ENCODE peak calls at places on chromosome 1, in seven cellular contexts. P is nucleus accumbens; J is right atrium auricular region; O is activated CD8-positive, alpha-beta memory T cell treated with anti-CD3 and anti-CD28 coated beads, Interleukin-2, amount 50 U/mL, for 48 hours; C is HuH-7.5; T is naive thymus-derived CD4-positive, alpha-beta T cell; I is H7. N is an unnamed sample.

GRCh38 chr1:81545734-81546133 is 255.0 kb upstream of the ADGRL2 start:
- DNase-seq in C (no peak), T (no peak), J (no peak), O (no peak), P (no peak), I (no peak), N (no peak)

GRCh38 chr1:68221971-68222355 is 10.4 kb downstream of the WLS start:
- DNase-seq in I (no peak), P (no peak), C (no peak), O (no peak), J (no peak), T (no peak), N (no peak)

GRCh38 chr1:40270152-40270834 is 12.3 kb downstream of the ZMPSTE24 start:
- DNase-seq in T (no peak), P (no peak), C (no peak), I (no peak), O (no peak), J (no peak), N (no peak)

GRCh38 chr1:101781437-101781836 is 215.3 kb downstream of the OLFM3 start:
- DNase-seq in C (no peak), P (no peak), I (no peak), J (no peak), O (no peak), T (no peak), N (no peak)

GRCh38 chr1:44489481-44489880 is 84.4 kb downstream of the RNF220 start:
- DNase-seq in I (peak; percentile 19), C (no peak), O (no peak), J (no peak), P (no peak), T (no peak), N (no peak)

GRCh38 chr1:86201321-86201720 is 44.7 kb upstream of the COL24A1 start:
- DNase-seq in O (no peak), T (no peak), C (no peak), J (no peak), I (no peak), P (no peak), N (no peak)

GRCh38 chr1:71019248-71019647 is 28.4 kb downstream of the PTGER3 start:
- DNase-seq in O (no peak), J (no peak), T (no peak), I (no peak), P (no peak), C (no peak), N (no peak)

GRCh38 chr1:28326980-28327379 is 1.9 kb upstream of the MED18 start:
- DNase-seq in C (no peak), P (no peak), I (no peak), T (no peak), J (no peak), O (no peak), N (no peak)

GRCh38 chr1:153774780-153775431 is at the start of gene SLC27A3:
- DNase-seq in P (peak; percentile 49), T (peak; percentile 44), C (peak; percentile 77), I (peak; percentile 88), O (no peak), J (peak; percentile 83), N (no peak)

GRCh38 chr1:26833432-26834405 is 7.2 kb downstream of the ZDHHC18 start:
- DNase-seq in I (no peak), T (peak; percentile 82), J (no peak), C (no peak), P (no peak), O (peak; percentile 85), N (peak; percentile 91)

GRCh38 chr1:202112864-202113689 is 9.6 kb upstream of the GPR37L1 start:
- DNase-seq in I (peak; percentile 58), J (no peak), C (no peak), T (no peak), O (no peak), P (no peak), N (no peak)

GRCh38 chr1:24373710-24374109 is 39.9 kb downstream of the STPG1 start:
- DNase-seq in T (no peak), P (no peak), O (no peak), I (no peak), C (no peak), J (no peak), N (no peak)

GRCh38 chr1:19222979-19223824 is 13.1 kb upstream of the UBR4 start:
- DNase-seq in I (no peak), J (no peak), T (no peak), P (no peak), O (no peak), C (no peak), N (no peak)

GRCh38 chr1:6180215-6180577 is at the start of gene CHD5:
- DNase-seq in C (peak; percentile 22), I (peak; percentile 94), T (no peak), O (no peak), P (no peak), J (no peak), N (peak; percentile 14)

GRCh38 chr1:54364613-54365012 is 41.6 kb downstream of the SSBP3 start:
- DNase-seq in J (no peak), I (no peak), T (no peak), C (no peak), O (no peak), P (no peak), N (no peak)

GRCh38 chr1:116873680-116874271 is 35.9 kb upstream of the PTGFRN start:
- DNase-seq in T (peak; percentile 31), P (no peak), C (no peak), I (no peak), O (no peak), J (no peak), N (no peak)

GRCh38 chr1:159869173-159869572 is 6.7 kb upstream of the VSIG8 start:
- DNase-seq in O (peak; percentile 64), J (no peak), P (no peak), C (no peak), T (no peak), I (no peak), N (no peak)

GRCh38 chr1:94323311-94324167 is 86.2 kb upstream of the ARHGAP29 start:
- DNase-seq in O (no peak), J (no peak), I (no peak), C (no peak), T (no peak), P (no peak), N (no peak)

GRCh38 chr1:236421022-236421421 is 26.9 kb downstream of the EDARADD start:
- DNase-seq in T (no peak), C (peak; percentile 57), J (peak; percentile 49), I (no peak), P (no peak), O (peak; percentile 53), N (no peak)

GRCh38 chr1:167516404-167517388 is 1.6 kb downstream of the CD247 start:
- DNase-seq in C (no peak), T (peak; percentile 39), P (no peak), O (peak; percentile 70), I (no peak), J (no peak), N (no peak)

GRCh38 chr1:199859525-199859924 is 168.0 kb upstream of the NR5A2 start:
- DNase-seq in O (no peak), T (no peak), P (no peak), J (no peak), I (no peak), C (no peak), N (peak; percentile 21)

GRCh38 chr1:225481738-225482137 is 53.9 kb upstream of the LBR start:
- DNase-seq in C (no peak), P (no peak), J (peak; percentile 34), O (no peak), T (no peak), I (no peak), N (no peak)

GRCh38 chr1:176517484-176517883 is 54.5 kb downstream of the PAPPA2 start:
- DNase-seq in I (no peak), O (no peak), J (no peak), C (no peak), T (no peak), P (no peak), N (no peak)

N was measured in naive B cell.